ENCODE peak calls at places on chromosomes 5 and 9, in five cellular contexts. One of them, this sample, is unnamed.

GRCh38 chr5:6843821-6844220 is 130.6 kb downstream of the TENT4A start:
- DNase-seq in transverse colon: no peak
- DNase-seq in mammary epithelial cell: no peak
- DNase-seq in Peyer's patch: no peak
- DNase-seq in fibroblast of lung: no peak
- DNase-seq in this sample: no peak

GRCh38 chr5:95284512-95285405 is at the start of gene MCTP1:
- DNase-seq in mammary epithelial cell: peak; percentile 30
- DNase-seq in fibroblast of lung: peak; percentile 25
- DNase-seq in transverse colon: no peak
- DNase-seq in Peyer's patch: peak; percentile 50
- DNase-seq in this sample: no peak

GRCh38 chr9:121298689-121299112 is 30.7 kb downstream of the GSN start:
- DNase-seq in transverse colon: no peak
- DNase-seq in Peyer's patch: no peak
- DNase-seq in mammary epithelial cell: no peak
- DNase-seq in fibroblast of lung: no peak
- DNase-seq in this sample: peak; percentile 80

GRCh38 chr9:36091028-36091953 is 45.2 kb upstream of the GLIPR2 start:
- DNase-seq in fibroblast of lung: peak; percentile 90
- DNase-seq in transverse colon: peak; percentile 74
- DNase-seq in mammary epithelial cell: no peak
- DNase-seq in Peyer's patch: no peak
- DNase-seq in this sample: peak; percentile 81

GRCh38 chr9:77402286-77402685 is 225.0 kb downstream of the VPS13A start:
- DNase-seq in mammary epithelial cell: no peak
- DNase-seq in fibroblast of lung: peak; percentile 35
- DNase-seq in Peyer's patch: no peak
- DNase-seq in transverse colon: no peak
- DNase-seq in this sample: no peak

GRCh38 chr9:87498816-87499454 is 1.3 kb downstream of the DAPK1 start:
- DNase-seq in Peyer's patch: no peak
- DNase-seq in fibroblast of lung: peak; percentile 23
- DNase-seq in mammary epithelial cell: no peak
- DNase-seq in transverse colon: no peak
- DNase-seq in this sample: no peak

GRCh38 chr5:163373401-163374066 is 63.9 kb upstream of the CCNG1 start:
- DNase-seq in mammary epithelial cell: no peak
- DNase-seq in Peyer's patch: no peak
- DNase-seq in transverse colon: no peak
- DNase-seq in fibroblast of lung: no peak
- DNase-seq in this sample: no peak

GRCh38 chr9:110048976-110049698 is 158.8 kb downstream of the C9orf152 start:
- DNase-seq in Peyer's patch: no peak
- DNase-seq in fibroblast of lung: peak; percentile 40
- DNase-seq in mammary epithelial cell: peak; percentile 24
- DNase-seq in transverse colon: no peak
- DNase-seq in this sample: peak; percentile 55

GRCh38 chr5:16152601-16153568 is 26.7 kb downstream of the MARCHF11 start:
- DNase-seq in transverse colon: no peak
- DNase-seq in mammary epithelial cell: peak; percentile 2
- DNase-seq in Peyer's patch: no peak
- DNase-seq in fibroblast of lung: no peak
- DNase-seq in this sample: no peak

GRCh38 chr5:139711067-139711851 is 63.1 kb downstream of the CXXC5 start:
- DNase-seq in transverse colon: peak; percentile 44
- DNase-seq in mammary epithelial cell: peak; percentile 38
- DNase-seq in fibroblast of lung: peak; percentile 49
- DNase-seq in Peyer's patch: no peak
- DNase-seq in this sample: no peak

GRCh38 chr5:56306433-56307150 is 73.5 kb upstream of the ANKRD55 start:
- DNase-seq in mammary epithelial cell: no peak
- DNase-seq in Peyer's patch: no peak
- DNase-seq in fibroblast of lung: no peak
- DNase-seq in transverse colon: no peak
- DNase-seq in this sample: no peak

GRCh38 chr5:67297802-67298532 is 101.4 kb upstream of the CD180 start:
- DNase-seq in transverse colon: no peak
- DNase-seq in Peyer's patch: no peak
- DNase-seq in mammary epithelial cell: no peak
- DNase-seq in fibroblast of lung: no peak
- DNase-seq in this sample: no peak

GRCh38 chr9:83707518-83707767 is 315 bp downstream of the UBQLN1 start:
- DNase-seq in Peyer's patch: no peak
- DNase-seq in mammary epithelial cell: peak; percentile 84
- DNase-seq in transverse colon: no peak
- DNase-seq in fibroblast of lung: peak; percentile 81
- DNase-seq in this sample: no peak

DNA sequence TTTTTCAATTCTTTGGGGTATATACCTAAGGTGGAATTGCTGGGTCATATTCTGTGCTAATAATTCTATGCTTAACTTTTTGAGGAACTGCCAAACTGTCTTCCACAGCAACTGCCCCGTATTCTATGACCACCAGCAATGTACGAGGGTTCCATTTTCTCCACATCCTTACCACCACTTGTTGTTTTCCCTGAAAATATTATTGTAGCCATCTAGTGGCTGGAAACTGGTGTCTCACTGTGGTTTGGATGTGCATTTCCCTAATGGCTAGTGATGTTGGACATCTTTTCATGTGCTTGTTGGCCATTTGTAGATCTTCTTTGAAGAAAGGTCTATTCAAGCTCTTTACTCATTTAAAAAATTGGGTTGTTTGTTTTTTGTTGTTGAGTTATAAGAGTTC is 30.7 kb downstream of the MSX2 start:
- DNase-seq in fibroblast of lung: peak; percentile 22
- DNase-seq in Peyer's patch: no peak
- DNase-seq in mammary epithelial cell: no peak
- DNase-seq in transverse colon: no peak
- DNase-seq in this sample: peak; percentile 9
- TF ChIP-seq CTCF in fibroblast of lung: peak; percentile 51
- TF ChIP-seq CTCF in Peyer's patch: no peak
- TF ChIP-seq CTCF in mammary epithelial cell: peak; percentile 11
- TF ChIP-seq CTCF in transverse colon: no peak
- TF ChIP-seq CTCF in this sample: peak; percentile 31

DNA sequence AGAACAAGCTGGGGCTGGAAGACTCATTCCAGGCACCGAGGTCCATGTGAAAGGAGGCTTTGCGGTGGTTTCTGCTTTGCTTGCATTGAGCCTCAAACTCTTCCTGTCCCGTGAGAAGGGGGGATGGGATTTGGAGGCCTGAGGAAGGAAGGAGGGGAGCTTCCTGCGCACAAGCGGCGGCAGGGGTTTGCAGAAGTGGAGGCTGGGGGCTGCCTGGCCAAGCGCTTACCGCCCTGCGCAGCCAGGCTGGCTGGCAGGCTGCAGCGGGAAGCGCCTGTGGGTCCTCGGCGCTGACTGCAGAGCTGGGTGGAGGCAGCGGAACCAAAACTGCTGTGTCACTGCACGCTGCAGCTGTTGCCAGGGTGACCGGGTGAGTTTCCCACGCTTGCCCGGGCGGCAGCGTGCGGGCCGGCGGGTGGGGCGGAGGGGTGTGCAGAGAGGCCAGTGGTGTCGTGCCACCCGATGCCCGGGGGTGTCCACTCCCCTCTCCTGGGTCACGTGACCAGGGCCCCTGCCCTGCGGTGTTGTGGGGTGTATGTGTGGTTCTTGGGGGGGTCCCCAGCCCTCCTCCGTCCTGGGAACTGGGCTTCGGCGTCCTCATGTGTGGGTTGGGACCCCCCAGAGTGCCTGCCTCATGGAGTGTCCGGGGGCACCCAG is 81.0 kb downstream of the RXRA start:
- DNase-seq in transverse colon: peak; percentile 89
- DNase-seq in mammary epithelial cell: peak; percentile 90
- DNase-seq in Peyer's patch: peak; percentile 87
- DNase-seq in fibroblast of lung: peak; percentile 89
- DNase-seq in this sample: peak; percentile 94
- H3K4me3 ChIP-seq in transverse colon: no peak overlapping the region
- H3K4me3 ChIP-seq in mammary epithelial cell: peak overlapping the region; percentile 34
- H3K4me3 ChIP-seq in Peyer's patch: no peak overlapping the region
- H3K4me3 ChIP-seq in fibroblast of lung: peak overlapping the region; percentile 16
- H3K4me3 ChIP-seq in this sample: peak overlapping the region; percentile 33

GRCh38 chr9:124394167-124394566 is 21.1 kb downstream of the PSMB7 start:
- DNase-seq in Peyer's patch: no peak
- DNase-seq in fibroblast of lung: peak; percentile 30
- DNase-seq in mammary epithelial cell: no peak
- DNase-seq in transverse colon: no peak
- DNase-seq in this sample: no peak

GRCh38 chr9:124392254-124392653 is 23.0 kb downstream of the PSMB7 start:
- DNase-seq in Peyer's patch: no peak
- DNase-seq in mammary epithelial cell: no peak
- DNase-seq in transverse colon: no peak
- DNase-seq in fibroblast of lung: no peak
- DNase-seq in this sample: no peak

GRCh38 chr9:124392855-124393460 is 22.3 kb downstream of the PSMB7 start:
- DNase-seq in mammary epithelial cell: peak; percentile 99
- DNase-seq in transverse colon: no peak
- DNase-seq in Peyer's patch: no peak
- DNase-seq in fibroblast of lung: peak; percentile 96
- DNase-seq in this sample: peak; percentile 69

GRCh38 chr9:124395826-124396225 is 19.4 kb downstream of the PSMB7 start:
- DNase-seq in Peyer's patch: no peak
- DNase-seq in fibroblast of lung: no peak
- DNase-seq in transverse colon: no peak
- DNase-seq in mammary epithelial cell: no peak
- DNase-seq in this sample: no peak

DNA sequence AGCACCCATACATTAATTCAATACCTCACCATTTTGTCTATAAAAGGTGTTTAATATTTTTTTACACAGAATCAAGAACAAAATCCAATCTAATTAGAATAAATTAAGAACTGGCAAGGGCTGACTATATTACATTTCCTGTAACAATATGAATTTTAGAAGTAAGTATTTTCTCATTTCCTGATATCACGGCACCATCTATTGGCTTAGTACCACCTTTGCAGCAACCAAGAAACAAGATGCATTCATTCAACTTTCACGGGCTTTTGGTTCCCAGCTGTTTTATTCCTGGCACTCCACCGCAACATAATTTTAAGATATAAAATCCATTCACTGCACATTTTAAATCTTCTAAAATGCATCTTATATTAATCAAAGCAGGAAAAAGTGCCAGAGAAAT is 20.6 kb downstream of the PSMB7 start:
- DNase-seq in Peyer's patch: no peak
- DNase-seq in transverse colon: no peak
- DNase-seq in mammary epithelial cell: no peak
- DNase-seq in fibroblast of lung: no peak
- DNase-seq in this sample: no peak
- TF ChIP-seq CTCF in Peyer's patch: peak; percentile 7
- TF ChIP-seq CTCF in transverse colon: no peak
- TF ChIP-seq CTCF in mammary epithelial cell: no peak
- TF ChIP-seq CTCF in fibroblast of lung: peak; percentile 30
- TF ChIP-seq CTCF in this sample: no peak

GRCh38 chr9:21788752-21789151 is 13.7 kb upstream of the MTAP start:
- DNase-seq in mammary epithelial cell: no peak
- DNase-seq in transverse colon: no peak
- DNase-seq in fibroblast of lung: peak; percentile 44
- DNase-seq in Peyer's patch: no peak
- DNase-seq in this sample: no peak

GRCh38 chr9:21795483-21795882 is 7.0 kb upstream of the MTAP start:
- DNase-seq in mammary epithelial cell: no peak
- DNase-seq in fibroblast of lung: no peak
- DNase-seq in Peyer's patch: no peak
- DNase-seq in transverse colon: no peak
- DNase-seq in this sample: no peak

GRCh38 chr9:21789541-21790037 is 12.8 kb upstream of the MTAP start:
- DNase-seq in fibroblast of lung: peak; percentile 92
- DNase-seq in transverse colon: peak; percentile 49
- DNase-seq in Peyer's patch: no peak
- DNase-seq in mammary epithelial cell: peak; percentile 83
- DNase-seq in this sample: peak; percentile 97
- H3K4me3 ChIP-seq in fibroblast of lung: peak overlapping the region; percentile 34
- H3K4me3 ChIP-seq in transverse colon: no peak overlapping the region
- H3K4me3 ChIP-seq in Peyer's patch: no peak overlapping the region
- H3K4me3 ChIP-seq in mammary epithelial cell: no peak overlapping the region
- H3K4me3 ChIP-seq in this sample: peak overlapping the region; percentile 40

GRCh38 chr9:18320046-18320445 is 153.9 kb upstream of the ADAMTSL1 start:
- DNase-seq in transverse colon: no peak
- DNase-seq in Peyer's patch: no peak
- DNase-seq in mammary epithelial cell: no peak
- DNase-seq in fibroblast of lung: peak; percentile 14
- DNase-seq in this sample: peak; percentile 25
- TF ChIP-seq CTCF in transverse colon: no peak
- TF ChIP-seq CTCF in Peyer's patch: no peak
- TF ChIP-seq CTCF in mammary epithelial cell: no peak
- TF ChIP-seq CTCF in fibroblast of lung: peak; percentile 17
- TF ChIP-seq CTCF in this sample: peak; percentile 19